ENCODE peak calls at places on chromosomes 5 and 9, in six cellular contexts. One of them, this sample, is unnamed.
A peak's percentile ranks its signal among the peaks of the same experiment; 100 is the strongest.

GRCh38 chr9:126697350-126697749 is 83.6 kb downstream of the LMX1B start:
- DNase-seq in heart left ventricle: no peak
- DNase-seq in EL: no peak
- DNase-seq in effector CD8-positive, alpha-beta T cell: no peak
- DNase-seq in GM04503: no peak
- DNase-seq in ELR: no peak
- DNase-seq in this sample: no peak

GRCh38 chr5:31854625-31855526 is 215.9 kb downstream of the PDZD2 start:
- DNase-seq in EL: peak; percentile 35
- DNase-seq in heart left ventricle: peak; percentile 64
- DNase-seq in ELR: peak; percentile 46
- DNase-seq in effector CD8-positive, alpha-beta T cell: no peak
- DNase-seq in GM04503: no peak
- DNase-seq in this sample: no peak

GRCh38 chr9:136857606-136858412 is 5.7 kb downstream of the MAMDC4 start:
- DNase-seq in heart left ventricle: no peak
- DNase-seq in effector CD8-positive, alpha-beta T cell: no peak
- DNase-seq in EL: no peak
- DNase-seq in ELR: no peak
- DNase-seq in GM04503: no peak
- DNase-seq in this sample: no peak

GRCh38 chr9:134634190-134634589 is 7.4 kb upstream of the COL5A1 start:
- DNase-seq in ELR: no peak
- DNase-seq in GM04503: no peak
- DNase-seq in EL: no peak
- DNase-seq in heart left ventricle: no peak
- DNase-seq in effector CD8-positive, alpha-beta T cell: no peak
- DNase-seq in this sample: no peak

GRCh38 chr5:143149759-143150158 is 253.7 kb downstream of the NR3C1 start:
- DNase-seq in GM04503: no peak
- DNase-seq in EL: no peak
- DNase-seq in effector CD8-positive, alpha-beta T cell: no peak
- DNase-seq in ELR: no peak
- DNase-seq in heart left ventricle: no peak
- DNase-seq in this sample: no peak

GRCh38 chr5:167355370-167355769 is 936.1 kb upstream of the WWC1 start:
- DNase-seq in effector CD8-positive, alpha-beta T cell: no peak
- DNase-seq in GM04503: no peak
- DNase-seq in heart left ventricle: no peak
- DNase-seq in ELR: no peak
- DNase-seq in EL: no peak
- DNase-seq in this sample: no peak

GRCh38 chr5:1105350-1106265 is 6.3 kb downstream of the SLC12A7 start:
- DNase-seq in GM04503: no peak
- DNase-seq in heart left ventricle: no peak
- DNase-seq in EL: no peak
- DNase-seq in ELR: no peak
- DNase-seq in effector CD8-positive, alpha-beta T cell: peak; percentile 48
- DNase-seq in this sample: no peak

GRCh38 chr9:18477719-18478118 is 3.8 kb downstream of the ADAMTSL1 start:
- DNase-seq in ELR: no peak
- DNase-seq in heart left ventricle: no peak
- DNase-seq in EL: no peak
- DNase-seq in GM04503: no peak
- DNase-seq in effector CD8-positive, alpha-beta T cell: no peak
- DNase-seq in this sample: no peak

GRCh38 chr5:72510610-72511121 is 3.5 kb upstream of the ZNF366 start:
- DNase-seq in EL: peak; percentile 89
- DNase-seq in GM04503: peak; percentile 78
- DNase-seq in heart left ventricle: peak; percentile 30
- DNase-seq in effector CD8-positive, alpha-beta T cell: no peak
- DNase-seq in ELR: peak; percentile 92
- DNase-seq in this sample: peak; percentile 67

GRCh38 chr5:139277171-139277570 is 16.4 kb upstream of the MATR3 start:
- DNase-seq in ELR: no peak
- DNase-seq in EL: no peak
- DNase-seq in GM04503: no peak
- DNase-seq in heart left ventricle: no peak
- DNase-seq in effector CD8-positive, alpha-beta T cell: no peak
- DNase-seq in this sample: no peak

GRCh38 chr5:82347213-82347947 is 69.2 kb upstream of the RPS23 start:
- DNase-seq in heart left ventricle: no peak
- DNase-seq in ELR: peak; percentile 71
- DNase-seq in effector CD8-positive, alpha-beta T cell: no peak
- DNase-seq in EL: peak; percentile 71
- DNase-seq in GM04503: no peak
- DNase-seq in this sample: no peak

GRCh38 chr5:110727025-110727314 is 499 bp upstream of the TMEM232 start:
- DNase-seq in effector CD8-positive, alpha-beta T cell: no peak
- DNase-seq in heart left ventricle: no peak
- DNase-seq in GM04503: no peak
- DNase-seq in EL: no peak
- DNase-seq in ELR: peak; percentile 8
- DNase-seq in this sample: no peak

GRCh38 chr9:129838707-129839259 is 3.5 kb downstream of the USP20 start:
- DNase-seq in ELR: peak; percentile 98
- DNase-seq in heart left ventricle: no peak
- DNase-seq in effector CD8-positive, alpha-beta T cell: no peak
- DNase-seq in GM04503: peak; percentile 91
- DNase-seq in EL: peak; percentile 96
- DNase-seq in this sample: no peak

GRCh38 chr9:16371306-16371705 is 499.2 kb downstream of the BNC2 start:
- DNase-seq in GM04503: no peak
- DNase-seq in heart left ventricle: no peak
- DNase-seq in EL: no peak
- DNase-seq in ELR: no peak
- DNase-seq in effector CD8-positive, alpha-beta T cell: no peak
- DNase-seq in this sample: peak; percentile 61

GRCh38 chr5:133565993-133566392 is 46.3 kb downstream of the FSTL4 start:
- DNase-seq in GM04503: no peak
- DNase-seq in EL: peak; percentile 14
- DNase-seq in ELR: peak; percentile 36
- DNase-seq in effector CD8-positive, alpha-beta T cell: no peak
- DNase-seq in heart left ventricle: no peak
- DNase-seq in this sample: peak; percentile 16

GRCh38 chr9:114899461-114899860 is 30.9 kb downstream of the TNFSF8 start:
- DNase-seq in EL: no peak
- DNase-seq in ELR: no peak
- DNase-seq in effector CD8-positive, alpha-beta T cell: no peak
- DNase-seq in GM04503: no peak
- DNase-seq in heart left ventricle: no peak
- DNase-seq in this sample: no peak

GRCh38 chr5:56625577-56625976 is 189.8 kb upstream of the MAP3K1 start:
- DNase-seq in EL: peak; percentile 96
- DNase-seq in ELR: peak; percentile 82
- DNase-seq in GM04503: peak; percentile 91
- DNase-seq in effector CD8-positive, alpha-beta T cell: no peak
- DNase-seq in heart left ventricle: no peak
- DNase-seq in this sample: no peak

This sample was measured in GM12865.